ENCODE peak calls at places on chromosome 11, in four cellular contexts. U is K562; Q is effector memory CD4-positive, alpha-beta T cell; E is naive thymus-derived CD4-positive, alpha-beta T cell. Y is an unnamed sample.

GRCh38 chr11:76606102-76606793 is 64.3 kb downstream of the LRRC32 start:
- DNase-seq in U (no peak), Q (no peak), E (no peak), Y (no peak)

GRCh38 chr11:134533511-134533910 is 121.5 kb upstream of the B3GAT1 start:
- DNase-seq in U (no peak), Q (no peak), E (no peak), Y (no peak)

GRCh38 chr11:43868852-43869567 is 11.6 kb upstream of the ALKBH3 start:
- DNase-seq in U (peak; percentile 32), Q (no peak), E (peak; percentile 9), Y (peak; percentile 70)

GRCh38 chr11:112761911-112762685 is 199.1 kb upstream of the NCAM1 start:
- DNase-seq in U (no peak), Q (no peak), E (no peak), Y (no peak)

GRCh38 chr11:69204246-69205124 is 48.8 kb downstream of the SMIM38 start:
- DNase-seq in U (no peak), Q (no peak), E (no peak), Y (no peak)

GRCh38 chr11:316031-316701 is 2.3 kb downstream of the IFITM1 start:
- DNase-seq in U (peak; percentile 43), Q (no peak), E (no peak), Y (no peak)

GRCh38 chr11:131579932-131580387 is 209.5 kb downstream of the NTM start:
- DNase-seq in U (peak; percentile 32), Q (no peak), E (no peak), Y (no peak)

GRCh38 chr11:60629399-60629798 is 70.0 kb upstream of the MS4A8 start:
- DNase-seq in U (no peak), Q (no peak), E (no peak), Y (no peak)

GRCh38 chr11:132052904-132053303 is 682.5 kb downstream of the NTM start:
- DNase-seq in U (no peak), Q (no peak), E (no peak), Y (no peak)

GRCh38 chr11:1642288-1643145 is 12.9 kb downstream of the KRTAP5-5 start:
- DNase-seq in U (no peak), Q (no peak), E (no peak), Y (no peak)

GRCh38 chr11:28834877-28835276 is 726.7 kb downstream of the METTL15 start:
- DNase-seq in U (no peak), Q (no peak), E (no peak), Y (no peak)

GRCh38 chr11:70711095-70711910 is 313.0 kb downstream of the CTTN start:
- DNase-seq in U (no peak), Q (no peak), E (no peak), Y (no peak)

GRCh38 chr11:102346456-102346747 is 612 bp upstream of the BIRC2 start:
- DNase-seq in U (no peak), Q (no peak), E (no peak), Y (no peak)

GRCh38 chr11:78023426-78023825 is 350 bp upstream of the KCTD14 start:
- DNase-seq in U (no peak), Q (no peak), E (no peak), Y (no peak)

GRCh38 chr11:67118059-67118766 is 850 bp upstream of the KDM2A start:
- DNase-seq in U (peak; percentile 20), Q (peak; percentile 25), E (peak; percentile 65), Y (peak; percentile 45)

DNA sequence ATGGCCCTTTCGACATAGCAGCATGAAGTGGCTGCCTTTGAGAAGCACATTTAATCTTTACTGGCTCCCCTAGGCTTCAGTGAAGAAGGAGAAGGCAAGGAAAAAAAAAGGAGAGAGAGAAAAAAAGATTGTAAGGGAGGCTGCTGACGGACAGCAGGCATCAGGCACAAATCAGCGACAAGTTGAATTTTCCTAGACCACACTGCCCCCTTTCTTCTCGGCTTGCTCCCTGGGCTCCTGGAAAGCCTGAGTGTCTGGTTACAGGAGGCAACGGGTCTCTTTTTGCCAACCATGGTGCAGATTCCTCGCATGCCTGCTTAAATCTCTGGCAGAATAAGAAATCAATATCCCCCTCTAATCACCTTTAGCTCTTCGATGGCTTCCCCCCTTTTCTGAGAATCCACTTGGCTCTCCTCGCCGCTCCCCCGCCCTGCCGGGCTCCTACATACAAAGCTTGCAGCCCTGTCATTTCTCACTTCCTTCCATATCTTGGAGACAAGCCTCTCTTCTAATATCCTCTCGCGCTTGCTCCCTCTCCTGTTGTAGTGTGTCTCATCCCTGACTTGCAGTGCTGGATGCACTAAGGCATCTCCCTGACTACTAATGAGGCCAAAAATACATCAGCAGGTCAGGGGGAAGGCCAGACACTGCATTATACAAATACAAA is 14.3 kb downstream of the BLID start:
- DNase-seq in U (no peak), Q (no peak), E (no peak), Y (no peak)
- H3K36me3 ChIP-seq in U (no peaks in the 10 kb centered on the region), Q (no peaks in the 10 kb centered on the region), E (no peaks in the 10 kb centered on the region), Y (no peaks in the 10 kb centered on the region)

GRCh38 chr11:94787798-94788197 is 19.6 kb downstream of the AMOTL1 start:
- DNase-seq in U (peak; percentile 60), Q (no peak), E (no peak), Y (no peak)
- H3K4me1 ChIP-seq in U (peaks cover 49% of the 10 kb centered on the region), Q (no peaks in the 10 kb centered on the region), E (no peaks in the 10 kb centered on the region), Y (no peaks in the 10 kb centered on the region)

GRCh38 chr11:37504066-37504611 is 906.1 kb upstream of the RAG2 start:
- DNase-seq in U (no peak), Q (no peak), E (no peak), Y (no peak)

GRCh38 chr11:37506516-37506915 is 908.5 kb upstream of the RAG2 start:
- DNase-seq in U (no peak), Q (no peak), E (no peak), Y (no peak)

GRCh38 chr11:37503411-37504065 is 905.5 kb upstream of the RAG2 start:
- DNase-seq in U (no peak), Q (no peak), E (no peak), Y (no peak)

GRCh38 chr11:37505406-37505805 is 907.4 kb upstream of the RAG2 start:
- DNase-seq in U (no peak), Q (no peak), E (no peak), Y (no peak)

DNA sequence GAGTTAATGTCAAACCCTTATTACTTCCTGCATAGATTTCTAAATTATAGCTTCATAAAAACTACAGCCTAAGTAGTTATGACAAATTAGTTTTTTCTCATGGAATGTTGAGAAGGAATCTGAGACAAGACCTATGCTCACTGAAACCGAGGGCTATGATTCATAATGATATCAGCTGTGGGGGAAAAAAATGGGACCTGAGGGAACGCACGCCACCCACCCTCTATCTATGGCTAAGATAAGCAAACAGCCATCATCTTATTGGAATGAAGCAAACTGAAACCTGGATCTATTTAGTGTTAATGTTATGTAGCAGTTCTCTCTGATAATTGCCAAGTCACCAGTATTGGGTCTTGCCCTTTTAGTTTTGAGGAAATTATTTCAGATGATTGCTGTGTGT is 906.9 kb upstream of the RAG2 start:
- DNase-seq in U (no peak), Q (no peak), E (no peak), Y (no peak)
- H3K4me3 ChIP-seq in U (no peak overlapping the region), Q (no peak overlapping the region), E (no peak overlapping the region), Y (no peak overlapping the region)

DNA sequence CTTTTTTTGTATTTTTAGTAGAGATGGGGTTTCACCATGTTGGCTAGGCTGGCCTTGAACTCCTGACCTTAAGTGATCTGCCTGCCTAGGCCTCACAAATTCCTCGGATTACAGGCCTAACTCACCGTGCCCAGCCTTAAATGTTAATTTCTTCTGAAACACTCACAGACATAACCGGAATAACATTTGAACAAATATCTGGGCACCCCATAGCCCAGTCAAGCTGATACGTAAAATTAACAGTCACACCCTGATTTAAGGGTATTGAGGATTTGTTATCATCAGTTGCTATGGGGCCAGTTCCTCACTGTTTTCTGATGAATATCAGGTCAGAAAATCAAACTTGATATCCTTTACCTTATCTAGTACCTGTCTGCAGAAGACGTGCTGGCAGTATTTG is 23.0 kb upstream of the OR9Q1 start:
- DNase-seq in U (no peak), Q (no peak), E (no peak), Y (no peak)
- H3K36me3 ChIP-seq in U (no peaks in the 10 kb centered on the region), Q (no peaks in the 10 kb centered on the region), E (no peaks in the 10 kb centered on the region), Y (no peaks in the 10 kb centered on the region)

DNA sequence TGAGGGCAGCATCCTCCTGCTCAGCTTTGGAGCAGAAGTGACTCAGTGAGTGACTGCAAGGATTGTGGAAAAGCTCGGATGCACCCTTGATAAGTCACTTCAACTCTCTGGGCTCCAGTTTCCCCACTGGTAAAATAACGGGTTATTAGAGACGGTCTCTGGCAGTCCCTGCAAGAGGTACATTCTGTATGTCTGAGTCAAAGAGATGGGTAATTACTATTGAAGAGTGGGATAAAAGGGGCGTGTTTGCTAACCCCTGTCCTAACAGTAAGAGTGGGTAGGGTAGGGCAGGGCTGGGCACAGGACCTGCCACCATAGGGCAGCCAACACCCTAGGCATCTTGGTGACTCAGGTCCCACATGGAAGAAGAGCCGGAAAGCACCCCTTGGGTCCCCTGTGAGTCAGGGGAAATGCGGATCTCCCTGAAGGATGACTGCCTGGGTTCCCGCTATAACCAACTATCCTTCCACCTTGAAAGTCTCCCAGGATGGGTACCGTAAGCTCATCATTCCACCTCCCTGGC is 7.3 kb upstream of the AHNAK start:
- DNase-seq in U (no peak), Q (no peak), E (no peak), Y (no peak)
- H3K4me1 ChIP-seq in U (peaks cover 68% of the 10 kb centered on the region), Q (peaks cover 83% of the 10 kb centered on the region), E (peaks cover 78% of the 10 kb centered on the region), Y (peaks cover 90% of the 10 kb centered on the region)

DNA sequence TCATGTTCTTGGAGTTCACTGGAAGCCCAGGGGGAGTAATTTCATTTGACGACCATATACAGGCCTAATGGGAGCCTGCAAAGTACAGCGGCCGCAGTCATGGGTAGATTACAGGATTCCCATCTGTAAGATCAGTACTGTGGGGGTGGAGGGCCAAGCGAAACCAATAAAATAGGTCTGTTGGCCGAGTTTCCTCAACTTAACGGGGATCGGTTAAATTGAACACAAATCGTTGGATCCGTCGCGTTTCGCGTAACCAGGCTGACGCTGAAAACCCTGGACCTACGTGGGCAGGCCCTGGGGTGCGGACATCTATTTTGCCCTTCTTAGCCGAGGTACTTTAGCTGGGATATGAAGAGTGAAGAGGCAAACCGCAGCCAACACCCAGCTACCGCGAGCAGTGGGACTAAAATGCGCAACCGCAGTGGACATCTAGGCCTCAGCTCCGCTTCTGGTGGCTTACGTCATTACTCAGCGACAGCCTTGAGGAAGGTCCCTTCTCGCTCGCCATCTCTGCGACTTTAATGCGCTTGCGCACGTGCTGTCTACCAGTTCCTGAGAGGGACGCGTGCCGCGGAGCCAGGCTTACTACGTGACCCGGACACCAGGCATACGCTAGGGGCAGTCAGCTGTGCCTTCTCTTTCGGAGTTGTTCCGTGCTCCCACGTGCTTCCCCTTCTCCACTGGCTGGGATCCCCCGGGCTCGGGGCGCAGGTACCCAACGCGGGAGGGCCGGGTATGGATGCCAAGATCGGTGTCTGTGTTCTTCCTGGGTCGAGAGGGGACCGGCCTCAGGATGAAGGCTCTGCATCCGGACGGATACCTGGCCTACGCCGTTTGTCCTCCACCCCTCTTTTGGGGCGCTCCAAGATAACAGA is at the start of gene NAT10:
- DNase-seq in U (peak; percentile 91), Q (peak; percentile 97), E (peak; percentile 98), Y (peak; percentile 98)
- H3K4me3 ChIP-seq in U (peak within 1 kb of the TSS; percentile 83), Q (peak within 1 kb of the TSS; percentile 71), E (peak within 1 kb of the TSS; percentile 91), Y (peak within 1 kb of the TSS; percentile 84)